ENCODE peak calls at places on chromosomes 1 and 21, in seven cellular contexts. B is RWPE1; U is left cardiac atrium; Q is NCI-H1105 treated with DMSO at 0.1 percent for 48 hours; V is T-helper 2 cell; E is CD8-positive, alpha-beta T cell; C is anterior cingulate cortex. D is an unnamed sample.

GRCh38 chr1:29033829-29034466 is 89.8 kb downstream of the TMEM200B start:
- DNase-seq in B (peak; percentile 57), U (no peak), Q (peak; percentile 63), V (no peak), E (no peak), C (no peak), D (peak; percentile 43)

GRCh38 chr1:41486892-41487728 is 2.6 kb upstream of the EDN2 start:
- DNase-seq in B (no peak), U (no peak), Q (no peak), V (no peak), E (no peak), C (no peak), D (no peak)

GRCh38 chr1:94590203-94591137 is 48.9 kb upstream of the F3 start:
- DNase-seq in B (no peak), U (peak; percentile 37), Q (no peak), V (no peak), E (no peak), C (no peak), D (no peak)

GRCh38 chr1:32337855-32338636 is 2.0 kb upstream of the MARCKSL1 start:
- DNase-seq in B (no peak), U (peak; percentile 58), Q (no peak), V (no peak), E (no peak), C (peak; percentile 81), D (no peak)

GRCh38 chr1:226444901-226445300 is 37.0 kb upstream of the PARP1 start:
- DNase-seq in B (no peak), U (no peak), Q (no peak), V (peak; percentile 28), E (peak; percentile 83), C (no peak), D (no peak)

GRCh38 chr21:46116189-46116845 is 18.4 kb downstream of the COL6A2 start:
- DNase-seq in B (no peak), U (peak; percentile 14), Q (no peak), V (peak; percentile 2), E (peak; percentile 6), C (no peak), D (no peak)

GRCh38 chr1:78408192-78408591 is 82.6 kb upstream of the PTGFR start:
- DNase-seq in B (no peak), U (no peak), Q (no peak), V (no peak), E (no peak), C (no peak), D (no peak)

GRCh38 chr1:1027723-1028266 is 7.9 kb downstream of the AGRN start:
- DNase-seq in B (no peak), U (no peak), Q (no peak), V (no peak), E (no peak), C (no peak), D (no peak)

GRCh38 chr1:155324717-155325595 is 4.3 kb downstream of the RUSC1 start:
- DNase-seq in B (peak; percentile 64), U (peak; percentile 71), Q (peak; percentile 41), V (no peak), E (no peak), C (no peak), D (peak; percentile 32)

GRCh38 chr1:210098376-210098775 is 134.2 kb upstream of the SERTAD4 start:
- DNase-seq in B (no peak), U (no peak), Q (no peak), V (no peak), E (no peak), C (no peak), D (no peak)

GRCh38 chr1:152034654-152035405 is 2.0 kb downstream of the S100A11 start:
- DNase-seq in B (peak; percentile 79), U (peak; percentile 60), Q (peak; percentile 83), V (peak; percentile 52), E (peak; percentile 65), C (no peak), D (peak; percentile 87)

GRCh38 chr1:220045356-220046051 is 801 bp downstream of the EPRS1 start:
- DNase-seq in B (peak; percentile 46), U (no peak), Q (peak; percentile 3), V (no peak), E (no peak), C (no peak), D (no peak)

GRCh38 chr1:8118031-8118451 is 91.9 kb upstream of the ERRFI1 start:
- DNase-seq in B (no peak), U (no peak), Q (no peak), V (no peak), E (no peak), C (no peak), D (no peak)

GRCh38 chr1:196531737-196532514 is 76.3 kb downstream of the KCNT2 start:
- DNase-seq in B (no peak), U (no peak), Q (no peak), V (no peak), E (no peak), C (no peak), D (no peak)

GRCh38 chr1:1989102-1989542 is 14.5 kb downstream of the CFAP74 start:
- DNase-seq in B (no peak), U (peak; percentile 57), Q (no peak), V (no peak), E (no peak), C (no peak), D (no peak)

GRCh38 chr1:109619655-109620395 is at the start of gene AMPD2:
- DNase-seq in B (peak; percentile 85), U (peak; percentile 88), Q (peak; percentile 47), V (peak; percentile 66), E (peak; percentile 72), C (peak; percentile 35), D (peak; percentile 35)

GRCh38 chr1:156204686-156205085 is 8.1 kb upstream of the PMF1 start:
- DNase-seq in B (no peak), U (no peak), Q (no peak), V (no peak), E (no peak), C (no peak), D (no peak)

D was measured in DMS79 treated with DMSO at 0.1 percent for 48 hours.